ENCODE peak calls at places on chromosomes 3 and 15, in four cellular contexts. L is A549, E is pancreas, J is SK-N-SH. Y is an unnamed sample. For H3K4me1, the result is how much of the 10 kb centered on the place peaks cover.

GRCh38 chr3:112627419-112627818 is 13.5 kb downstream of the CCDC80 start:
- DNase-seq in L (no peak), E (no peak), J (no peak), Y (no peak)

GRCh38 chr3:115470254-115470653 is 153.1 kb upstream of the GAP43 start:
- DNase-seq in L (no peak), E (no peak), J (no peak), Y (no peak)

GRCh38 chr3:112560330-112560729 is 1.4 kb downstream of the ATG3 start:
- DNase-seq in L (no peak), E (no peak), J (no peak), Y (no peak)

GRCh38 chr3:46575577-46576222 is 9.6 kb upstream of the LRRC2 start:
- DNase-seq in L (no peak), E (no peak), J (no peak), Y (no peak)

GRCh38 chr15:70286110-70286806 is 188.5 kb upstream of the TLE3 start:
- DNase-seq in L (no peak), E (no peak), J (no peak), Y (peak)

GRCh38 chr3:109337393-109337792 is at the start of gene DPPA4:
- DNase-seq in L (no peak), E (no peak), J (no peak), Y (no peak)

GRCh38 chr3:58585994-58586393 is 8.8 kb upstream of the FAM107A start:
- DNase-seq in L (no peak), E (no peak), J (no peak), Y (peak)

GRCh38 chr3:195179782-195180489 is 91.0 kb downstream of the XXYLT1 start:
- DNase-seq in L (no peak), E (no peak), J (peak), Y (no peak)

GRCh38 chr15:90956551-90957104 is 1.9 kb downstream of the RCCD1 start:
- DNase-seq in L (peak), E (peak), J (peak), Y (peak)

GRCh38 chr3:142981901-142982773 is 18.7 kb upstream of the PAQR9 start:
- DNase-seq in L (no peak), E (no peak), J (no peak), Y (no peak)

GRCh38 chr3:189683576-189684255 is 52.5 kb downstream of the TP63 start:
- DNase-seq in L (no peak), E (no peak), J (no peak), Y (no peak)

GRCh38 chr15:77180270-77180669 is 109.4 kb upstream of the TSPAN3 start:
- DNase-seq in L (no peak), E (no peak), J (no peak), Y (no peak)

DNA sequence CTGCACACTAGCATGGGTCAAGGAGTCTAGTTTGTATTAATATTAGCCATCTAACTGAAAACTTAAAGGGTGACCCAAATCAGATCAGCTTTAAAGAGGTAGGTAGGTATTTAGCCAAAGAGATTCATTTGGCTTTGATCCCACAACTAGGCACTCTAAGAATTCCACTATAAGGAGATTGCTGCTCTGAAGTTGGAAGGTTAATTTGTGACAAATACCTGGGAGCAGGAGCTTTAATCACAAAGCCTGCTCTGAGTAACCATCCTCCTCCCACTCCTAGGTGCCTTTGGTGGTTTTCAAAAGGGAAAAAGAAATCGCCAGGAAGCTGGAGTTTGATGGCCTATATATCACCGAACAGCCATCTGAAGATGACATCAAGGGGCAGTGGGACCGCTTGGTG is 120.3 kb upstream of the CHRM5 start:
- DNase-seq in L (no peak), E (no peak), J (no peak), Y (no peak)
- H3K4me1 ChIP-seq in L (under half), E (under half), J (under half), Y (under half)

DNA sequence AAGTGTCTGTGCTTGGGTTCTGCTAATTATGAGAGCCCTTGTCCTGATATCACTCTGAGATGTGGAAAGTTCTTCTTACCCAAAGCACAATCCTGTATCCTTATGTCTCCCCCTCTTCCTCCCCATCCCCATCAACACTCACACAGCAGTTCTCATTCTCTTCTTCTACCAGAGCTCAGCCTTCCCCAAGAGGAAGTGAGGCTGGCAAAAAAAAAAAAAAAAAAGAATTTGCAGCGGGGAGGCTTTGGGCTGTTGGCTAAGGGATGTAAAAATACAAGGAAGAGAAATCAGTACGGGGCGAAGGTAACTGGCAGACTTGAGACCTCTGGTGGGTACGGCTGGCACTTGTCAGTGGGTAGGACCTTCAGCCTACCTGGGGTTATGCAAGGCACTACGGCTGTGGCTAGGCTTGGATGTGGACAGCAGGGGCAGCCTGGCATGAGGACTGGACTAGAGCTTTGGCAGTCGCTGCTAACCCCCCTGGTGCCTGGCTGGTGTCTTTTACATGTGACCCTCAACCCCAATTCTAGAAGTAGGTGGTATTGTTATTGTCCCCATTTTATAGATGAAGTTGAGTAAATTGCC is 5.4 kb downstream of the VIPR1 start:
- DNase-seq in L (no peak), E (no peak), J (no peak), Y (no peak)
- H3K27ac ChIP-seq in L (no peak), E (no peak), J (no peak), Y (no peak)

DNA sequence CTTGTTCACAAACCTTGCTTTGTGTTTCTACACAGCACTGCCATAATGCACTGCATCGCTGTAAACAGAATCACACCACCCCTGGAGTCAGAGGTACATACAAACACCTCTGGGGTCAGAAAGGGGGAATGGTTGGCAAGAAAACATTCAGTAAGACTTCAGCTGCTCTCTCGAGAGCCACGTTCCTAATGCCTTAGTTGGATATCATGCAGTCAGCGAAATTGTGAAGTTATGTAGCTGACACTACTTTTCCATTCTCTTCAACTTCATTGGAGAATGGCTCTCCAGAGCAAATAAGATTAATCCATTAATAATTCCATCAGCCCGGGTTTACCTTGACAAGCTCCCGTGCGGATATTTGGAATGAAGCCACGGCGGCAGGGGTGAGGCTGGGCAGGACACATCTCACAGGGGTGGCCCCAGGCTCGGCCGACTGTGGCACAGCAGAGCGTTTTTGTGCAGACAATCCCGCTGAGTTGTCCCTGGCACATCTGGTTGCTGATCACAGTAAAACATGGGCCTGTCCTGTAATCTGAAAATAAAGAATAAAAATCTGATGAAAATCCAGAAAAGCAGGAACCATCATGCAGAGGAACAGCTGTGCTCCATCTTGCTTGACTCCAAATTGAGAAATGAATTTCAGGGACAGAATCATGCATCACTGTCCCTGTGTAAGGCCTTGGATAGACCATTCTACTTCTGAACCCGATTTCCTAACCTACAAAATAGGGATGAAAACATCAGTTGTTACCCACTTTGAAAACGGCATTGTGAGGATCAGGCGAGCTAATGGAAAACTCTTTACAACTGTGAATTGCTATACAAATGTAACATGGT is 108.0 kb downstream of the FBN1 start:
- DNase-seq in L (no peak), E (no peak), J (no peak), Y (no peak)
- H3K4me1 ChIP-seq in L (under half), E (under half), J (under half), Y (under half)

DNA sequence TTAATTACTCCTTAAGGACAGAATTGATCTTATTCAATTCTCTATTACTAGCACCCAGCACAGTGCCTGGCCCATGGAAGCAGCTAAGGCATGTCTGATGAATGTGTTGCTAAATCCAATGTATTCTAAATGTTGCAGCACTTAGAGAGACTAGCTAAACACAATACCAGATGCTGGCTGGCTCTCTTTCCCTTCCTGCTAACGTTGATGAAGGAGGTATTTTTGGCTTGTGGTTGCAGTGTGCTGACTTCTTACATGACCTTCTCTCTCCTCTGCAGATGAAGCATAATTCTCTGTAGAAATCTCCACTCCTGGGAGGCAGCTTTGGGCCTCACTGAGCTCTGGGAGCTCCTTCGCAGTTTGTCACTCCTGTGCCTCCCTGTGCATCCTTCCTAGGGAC is 183.6 kb downstream of the PEX5L start:
- DNase-seq in L (no peak), E (no peak), J (no peak), Y (no peak)
- H3K27ac ChIP-seq in L (no peak), E (no peak), J (no peak), Y (no peak)

GRCh38 chr3:8966820-8967348 is 3.6 kb upstream of the RAD18 start:
- DNase-seq in L (no peak), E (no peak), J (no peak), Y (no peak)
- H3K4me1 ChIP-seq in L (under half), E (under half), J (under half), Y (under half)

GRCh38 chr3:14480207-14481017 is 59.7 kb downstream of the GRIP2 start:
- DNase-seq in L (no peak), E (no peak), J (peak), Y (no peak)

GRCh38 chr3:14481018-14481645 is 59.0 kb downstream of the GRIP2 start:
- DNase-seq in L (no peak), E (no peak), J (no peak), Y (no peak)

GRCh38 chr3:14477311-14477935 is 62.7 kb downstream of the GRIP2 start:
- DNase-seq in L (no peak), E (no peak), J (no peak), Y (no peak)

GRCh38 chr3:14479591-14479990 is 60.6 kb downstream of the GRIP2 start:
- DNase-seq in L (no peak), E (no peak), J (no peak), Y (no peak)

GRCh38 chr3:14478943-14479550 is 61.1 kb downstream of the GRIP2 start:
- DNase-seq in L (no peak), E (no peak), J (no peak), Y (no peak)
- H3K27ac ChIP-seq in L (no peak), E (no peak), J (no peak), Y (no peak)

GRCh38 chr15:64017591-64018163 is 28.6 kb downstream of the DAPK2 start:
- DNase-seq in L (no peak), E (no peak), J (no peak), Y (no peak)
- H3K4me1 ChIP-seq in L (half or more), E (under half), J (under half), Y (half or more)

GRCh38 chr15:65097651-65098263 is 17.2 kb downstream of the UBAP1L start:
- DNase-seq in L (no peak), E (no peak), J (no peak), Y (no peak)

GRCh38 chr15:65094294-65094995 is 17.9 kb downstream of the KBTBD13 start:
- DNase-seq in L (no peak), E (no peak), J (peak), Y (no peak)

GRCh38 chr15:65095747-65096104 is 19.2 kb downstream of the KBTBD13 start:
- DNase-seq in L (no peak), E (no peak), J (no peak), Y (no peak)

GRCh38 chr15:65095011-65095746 is 18.6 kb downstream of the KBTBD13 start:
- DNase-seq in L (no peak), E (no peak), J (no peak), Y (no peak)

GRCh38 chr15:65096481-65097385 is 18.3 kb downstream of the UBAP1L start:
- DNase-seq in L (no peak), E (no peak), J (no peak), Y (no peak)
- H3K27ac ChIP-seq in L (no peak), E (no peak), J (no peak), Y (no peak)

GRCh38 chr15:60223161-60223560 is 174.6 kb downstream of the ANXA2 start:
- DNase-seq in L (no peak), E (peak), J (no peak), Y (peak)

GRCh38 chr15:60217161-60217560 is 180.6 kb downstream of the ANXA2 start:
- DNase-seq in L (no peak), E (no peak), J (no peak), Y (no peak)

GRCh38 chr15:60218256-60218655 is 179.5 kb downstream of the ANXA2 start:
- DNase-seq in L (no peak), E (no peak), J (no peak), Y (no peak)

GRCh38 chr15:60219841-60220240 is 177.9 kb downstream of the ANXA2 start:
- DNase-seq in L (no peak), E (no peak), J (no peak), Y (no peak)

DNA sequence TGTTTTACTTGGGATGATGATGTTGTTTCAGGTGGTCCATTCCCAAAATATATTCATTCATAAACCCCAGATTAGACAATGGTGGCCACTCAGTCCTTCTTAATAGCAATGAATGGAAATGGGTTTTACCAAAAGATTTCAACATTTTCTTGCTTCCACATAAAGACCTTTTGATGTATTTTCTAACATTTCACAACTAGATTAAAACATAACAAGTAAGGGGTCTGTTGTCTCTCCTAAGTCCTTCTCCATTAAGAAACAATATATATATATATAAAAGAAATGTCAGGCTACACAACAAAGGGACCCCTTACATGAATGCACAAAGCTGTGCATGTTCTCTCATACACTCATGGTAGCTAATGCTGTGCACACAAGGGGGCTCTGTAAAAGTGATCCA is 176.4 kb downstream of the ANXA2 start:
- DNase-seq in L (no peak), E (no peak), J (no peak), Y (no peak)
- H3K4me1 ChIP-seq in L (under half), E (under half), J (under half), Y (under half)

GRCh38 chr15:83063555-83063954 is 3.5 kb downstream of the BTBD1 start:
- DNase-seq in L (no peak), E (no peak), J (no peak), Y (no peak)

GRCh38 chr15:83065431-83065830 is 1.6 kb downstream of the BTBD1 start:
- DNase-seq in L (no peak), E (no peak), J (no peak), Y (no peak)

GRCh38 chr15:83062768-83063180 is 4.3 kb downstream of the BTBD1 start:
- DNase-seq in L (no peak), E (no peak), J (no peak), Y (no peak)

GRCh38 chr15:83066034-83066760 is 855 bp downstream of the BTBD1 start:
- DNase-seq in L (no peak), E (no peak), J (no peak), Y (peak)

GRCh38 chr15:83064859-83065258 is 2.2 kb downstream of the BTBD1 start:
- DNase-seq in L (no peak), E (no peak), J (no peak), Y (no peak)
- H3K27ac ChIP-seq in L (no peak), E (no peak), J (no peak), Y (no peak)

Y was measured in thyroid gland.